ENCODE peak calls at places on chromosomes 4 and X, in four cellular contexts. O, H, W and D are unnamed samples.

GRCh38 chrX:65688403-65688881 is 21.0 kb downstream of the MSN start:
- DNase-seq in O (no peak), H (peak), W (no peak), D (no peak)

GRCh38 chrX:119186763-119187162 is 49.3 kb upstream of the PGRMC1 start:
- DNase-seq in O (no peak), H (no peak), W (no peak), D (no peak)

GRCh38 chr4:155522201-155522600 is 144.4 kb upstream of the GUCY1A1 start:
- DNase-seq in O (no peak), H (no peak), W (no peak), D (no peak)

GRCh38 chrX:105462191-105462590 is 241.7 kb upstream of the TEX13A start:
- DNase-seq in O (no peak), H (no peak), W (no peak), D (no peak)

GRCh38 chr4:70722199-70722791 is 531 bp downstream of the RUFY3 start:
- DNase-seq in O (peak), H (no peak), W (no peak), D (no peak)

GRCh38 chrX:8042304-8042703 is 115.1 kb upstream of the PNPLA4 start:
- DNase-seq in O (no peak), H (no peak), W (peak), D (no peak)

GRCh38 chr4:145234086-145234694 is 53.8 kb upstream of the OTUD4 start:
- DNase-seq in O (peak), H (peak), W (peak), D (peak)

GRCh38 chrX:75522565-75523411 is at the start of gene ZDHHC15:
- DNase-seq in O (no peak), H (peak), W (no peak), D (peak)

GRCh38 chr4:60948008-60948407 is 252.1 kb upstream of the ADGRL3 start:
- DNase-seq in O (no peak), H (no peak), W (no peak), D (no peak)

GRCh38 chr4:112766422-112766821 is 129.5 kb downstream of the LARP7 start:
- DNase-seq in O (no peak), H (no peak), W (no peak), D (peak)

GRCh38 chrX:127085939-127086338 is 266.4 kb downstream of the PRR32 start:
- DNase-seq in O (no peak), H (no peak), W (no peak), D (no peak)

GRCh38 chr4:35709080-35709479 is 535.2 kb downstream of the ARAP2 start:
- DNase-seq in O (no peak), H (no peak), W (no peak), D (no peak)

GRCh38 chr4:149765630-149766029 is 50.0 kb downstream of the IQCM start:
- DNase-seq in O (no peak), H (no peak), W (no peak), D (no peak)

GRCh38 chr4:83378426-83378825 is 43.8 kb upstream of the HPSE start:
- DNase-seq in O (no peak), H (no peak), W (no peak), D (no peak)

GRCh38 chrX:76555816-76556215 is 128.3 kb downstream of the MAGEE1 start:
- DNase-seq in O (peak), H (no peak), W (peak), D (peak)

GRCh38 chr4:165060938-165061337 is 7.3 kb downstream of the TRIM75 start:
- DNase-seq in O (no peak), H (no peak), W (no peak), D (no peak)

GRCh38 chrX:10288400-10288799 is 131.6 kb downstream of the CLCN4 start:
- DNase-seq in O (no peak), H (no peak), W (no peak), D (no peak)

GRCh38 chr4:133146574-133147198 is 2.4 kb upstream of the PCDH10 start:
- DNase-seq in O (peak), H (no peak), W (peak), D (peak)

GRCh38 chrX:87744391-87744790 is 226.8 kb downstream of the KLHL4 start:
- DNase-seq in O (no peak), H (no peak), W (no peak), D (no peak)

GRCh38 chrX:45758319-45758718 is 557.6 kb upstream of the DIPK2B start:
- DNase-seq in O (no peak), H (peak), W (no peak), D (no peak)

GRCh38 chr4:57233391-57233790 is 123.2 kb upstream of the IGFBP7 start:
- DNase-seq in O (no peak), H (no peak), W (no peak), D (no peak)

GRCh38 chr4:150237110-150237852 is 159.0 kb downstream of the DCLK2 start:
- DNase-seq in O (no peak), H (no peak), W (no peak), D (no peak)

GRCh38 chr4:105181259-105181658 is 34.6 kb downstream of the TET2 start:
- DNase-seq in O (no peak), H (no peak), W (no peak), D (no peak)

GRCh38 chr4:38782452-38783108 is at the start of gene TLR10:
- DNase-seq in O (peak), H (peak), W (peak), D (peak)

GRCh38 chr4:174716986-174717770 is 111.9 kb downstream of the GLRA3 start:
- DNase-seq in O (no peak), H (no peak), W (no peak), D (no peak)

GRCh38 chr4:74544655-74545361 is 99.9 kb downstream of the AREG start:
- DNase-seq in O (no peak), H (no peak), W (peak), D (no peak)

GRCh38 chr4:153634737-153635353 is 49.2 kb upstream of the TLR2 start:
- DNase-seq in O (peak), H (no peak), W (peak), D (peak)

GRCh38 chr4:92270908-92271307 is 32.9 kb upstream of the GRID2 start:
- DNase-seq in O (no peak), H (no peak), W (no peak), D (peak)
- TF ChIP-seq FOXM1 in O (no peak), H (no peak), W (no peak), D (no peak)

DNA sequence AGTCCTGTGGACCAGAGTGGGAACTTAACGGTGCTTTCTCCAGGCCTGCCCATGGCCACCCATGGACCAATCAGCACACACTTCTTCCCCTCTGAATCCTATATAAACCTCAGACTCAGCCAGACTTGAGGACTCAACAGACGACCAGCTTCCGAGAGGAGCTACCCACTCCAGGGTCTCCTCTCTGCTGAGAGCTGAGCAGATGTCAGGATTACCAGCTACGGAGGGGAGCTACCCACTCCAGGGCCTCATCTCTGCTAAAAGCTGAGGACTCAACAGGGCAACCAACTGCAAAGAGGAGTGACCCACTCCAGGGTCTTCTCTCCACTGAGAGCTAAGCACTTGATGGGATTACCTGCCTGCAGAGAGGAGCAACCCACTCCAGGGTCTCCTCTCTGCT is 80.0 kb upstream of the DDX60 start:
- DNase-seq in O (no peak), H (no peak), W (no peak), D (no peak)
- TF ChIP-seq FOXK2 in O (no peak), H (no peak), W (no peak), D (no peak)

DNA sequence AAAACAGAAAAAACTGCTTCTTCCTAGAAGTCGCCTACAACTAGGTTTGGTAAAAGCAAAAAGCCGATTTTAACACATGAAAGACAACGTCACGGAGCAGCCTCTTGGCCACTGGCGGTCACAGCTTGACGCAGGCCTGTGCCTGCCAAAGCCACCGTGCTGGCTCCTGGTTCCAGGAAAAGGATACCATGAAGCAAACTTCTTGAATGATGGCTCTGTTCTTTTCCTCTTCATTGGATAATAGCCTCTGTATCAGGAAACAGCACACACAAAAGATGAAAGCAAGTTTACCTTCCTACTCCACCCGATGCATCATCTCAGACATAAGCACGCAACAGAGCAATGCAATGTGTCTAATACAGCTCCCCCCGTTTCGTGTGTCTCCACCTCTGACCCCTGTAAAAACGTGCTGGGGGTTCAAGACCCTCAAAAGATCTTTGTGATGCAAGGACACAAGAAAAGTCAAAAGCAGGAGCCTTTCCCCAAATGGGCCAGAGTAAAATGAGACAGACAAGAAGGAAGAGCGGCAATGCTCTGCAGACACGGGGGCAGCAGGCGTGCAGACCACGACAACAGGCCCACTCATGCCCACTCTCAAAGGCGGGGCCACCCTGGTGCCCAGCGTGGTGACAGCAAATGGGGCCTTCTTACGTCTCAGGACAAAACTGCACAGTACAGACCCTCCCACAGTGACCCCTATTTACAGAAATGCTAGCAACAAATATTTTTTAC is 19.4 kb downstream of the GAK start:
- DNase-seq in O (no peak), H (no peak), W (no peak), D (no peak)
- TF ChIP-seq FOXM1 in O (no peak), H (no peak), W (no peak), D (no peak)

GRCh38 chrX:11367609-11368430 is 74.6 kb downstream of the AMELX start:
- DNase-seq in O (peak), H (no peak), W (no peak), D (no peak)
- TF ChIP-seq FOXK2 in O (peak), H (no peak), W (no peak), D (no peak)

GRCh38 chrX:1105671-1106419 is 106.6 kb downstream of the CRLF2 start:
- DNase-seq in O (no peak), H (no peak), W (no peak), D (no peak)

GRCh38 chrX:1106478-1107210 is 105.8 kb downstream of the CRLF2 start:
- DNase-seq in O (no peak), H (no peak), W (no peak), D (no peak)

GRCh38 chrX:1099146-1099770 is 113.2 kb downstream of the CRLF2 start:
- DNase-seq in O (no peak), H (no peak), W (no peak), D (no peak)

GRCh38 chrX:1103360-1103759 is 109.1 kb downstream of the CRLF2 start:
- DNase-seq in O (no peak), H (no peak), W (no peak), D (no peak)

DNA sequence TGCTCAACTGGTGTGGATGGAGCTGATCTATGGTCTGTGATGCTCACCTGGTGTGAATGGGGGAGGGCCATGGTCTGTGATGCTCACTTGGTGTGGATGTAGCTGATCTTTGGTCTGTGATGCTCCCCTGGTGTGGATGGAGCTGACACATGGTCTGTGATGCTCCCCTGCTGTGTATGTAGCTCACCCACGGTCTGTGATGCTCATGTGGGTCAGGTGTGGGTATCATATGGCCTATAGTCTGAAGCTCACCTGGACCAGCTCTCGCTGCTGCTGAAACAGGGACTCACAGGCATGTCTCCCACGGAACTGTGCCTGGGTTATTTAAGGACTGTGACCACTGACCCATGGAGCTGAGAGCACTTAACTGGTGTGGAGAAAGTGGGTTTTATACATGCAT is 109.7 kb downstream of the CRLF2 start:
- DNase-seq in O (no peak), H (no peak), W (no peak), D (no peak)
- TF ChIP-seq FOXM1 in O (no peak), H (no peak), W (no peak), D (no peak)

DNA sequence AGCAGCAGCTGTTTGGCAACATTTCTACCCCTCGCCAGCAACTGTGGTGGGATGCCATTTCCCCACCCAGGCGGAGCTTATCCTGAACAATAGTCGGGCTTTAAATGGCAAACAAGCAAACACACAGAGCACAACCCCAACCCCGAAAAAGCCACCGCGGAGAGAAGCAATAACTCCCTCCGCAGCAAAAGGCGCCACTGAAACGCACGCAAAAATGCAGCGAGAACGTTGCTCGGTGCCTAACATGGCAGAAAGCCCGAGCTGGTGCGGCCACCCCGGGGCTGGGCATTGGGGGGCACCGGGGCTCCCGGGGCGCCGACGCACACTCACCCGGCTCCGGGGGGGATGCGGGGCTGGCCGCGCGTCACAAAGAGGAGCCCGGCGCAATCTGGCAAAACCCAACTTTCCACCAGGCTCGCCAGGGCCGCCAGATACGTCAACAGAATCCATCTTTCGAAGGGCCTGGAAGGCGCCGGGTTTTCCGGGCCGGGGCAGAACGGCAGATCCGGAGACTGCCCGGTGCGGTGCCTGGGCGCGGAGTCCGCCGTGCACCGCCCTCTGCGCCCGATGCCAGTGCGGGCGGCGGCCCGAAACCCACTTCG is 818 bp downstream of the RAI2 start:
- DNase-seq in O (no peak), H (no peak), W (no peak), D (peak)
- TF ChIP-seq FOXK2 in O (no peak), H (no peak), W (no peak), D (no peak)

GRCh38 chr4:81826336-81826735 is 354.6 kb upstream of the RASGEF1B start:
- DNase-seq in O (no peak), H (no peak), W (no peak), D (no peak)
- TF ChIP-seq FOXM1 in O (no peak), H (no peak), W (no peak), D (no peak)

GRCh38 chr4:172630289-172630688 is 538.3 kb upstream of the GALNT7 start:
- DNase-seq in O (no peak), H (no peak), W (no peak), D (no peak)

GRCh38 chr4:172631832-172632231 is 536.8 kb upstream of the GALNT7 start:
- DNase-seq in O (no peak), H (no peak), W (no peak), D (no peak)

DNA sequence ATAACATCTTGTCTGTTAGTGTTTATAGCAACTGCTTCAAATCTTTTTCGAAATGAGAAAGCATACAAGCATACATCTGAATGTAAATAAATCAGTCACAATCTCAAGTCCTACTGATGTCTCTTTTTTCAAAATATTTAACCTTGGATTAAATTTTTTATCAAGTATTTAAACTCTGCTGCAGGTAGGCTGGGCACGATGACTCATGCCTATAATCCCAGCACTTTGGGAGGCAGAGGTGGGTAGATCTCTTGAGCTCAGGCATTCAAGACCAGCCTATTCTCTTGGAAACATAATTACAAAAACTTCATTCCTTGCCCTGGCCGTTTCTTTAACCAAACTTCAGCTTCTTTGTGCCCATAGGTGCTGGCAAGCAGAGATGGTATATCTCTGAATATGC is 540.3 kb upstream of the GALNT7 start:
- DNase-seq in O (no peak), H (no peak), W (no peak), D (no peak)
- TF ChIP-seq FOXK2 in O (no peak), H (no peak), W (no peak), D (no peak)

DNA sequence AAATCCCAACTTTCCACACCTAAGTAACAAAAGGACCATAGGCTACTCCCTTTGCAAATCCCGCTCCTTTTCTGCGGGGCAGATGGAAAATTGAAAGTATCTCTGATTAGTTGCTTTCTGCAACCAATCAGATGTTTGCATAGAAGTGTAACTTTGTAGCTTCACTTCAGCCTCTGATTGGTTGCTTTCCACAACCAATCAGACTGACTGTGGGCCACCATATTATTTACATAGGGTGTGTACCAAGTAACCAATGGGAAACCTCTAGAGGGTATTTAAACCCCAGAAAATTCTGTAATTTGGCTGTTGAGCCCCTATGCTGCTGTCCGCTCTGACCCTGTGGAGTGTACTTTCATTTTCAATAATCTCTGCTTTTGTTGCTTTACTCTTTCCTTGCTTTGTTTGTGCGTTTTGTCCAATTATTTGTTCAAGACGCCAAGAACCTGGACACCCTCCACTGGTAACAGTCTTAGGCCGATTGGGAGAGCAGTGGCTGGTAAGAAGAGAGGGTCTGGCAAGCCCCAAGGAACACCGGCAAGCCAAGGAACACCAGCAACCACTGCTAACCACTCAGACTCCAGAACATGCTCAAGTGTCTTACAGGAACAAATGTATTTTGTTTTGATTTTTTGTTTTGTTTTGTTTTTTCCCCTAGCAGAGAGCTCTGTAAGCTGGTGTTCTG is 125.5 kb upstream of the MAP3K15 start:
- DNase-seq in O (no peak), H (no peak), W (no peak), D (no peak)
- TF ChIP-seq FOXM1 in O (no peak), H (no peak), W (no peak), D (no peak)